ENCODE peak calls at places on chromosomes 12 and 14, in nine cellular contexts. One of them, this sample, is unnamed.
A peak's percentile ranks its signal among the peaks of the same experiment; 100 is the strongest.

GRCh38 chr12:62779488-62779887 is 155.5 kb downstream of the PPM1H start:
- DNase-seq in A549: no peak
- DNase-seq in heart left ventricle: no peak
- DNase-seq in stomach: no peak
- DNase-seq in spleen: no peak
- DNase-seq in H54: no peak
- DNase-seq in uterus: no peak
- DNase-seq in adrenal gland: no peak
- DNase-seq in tibial nerve: no peak
- DNase-seq in this sample: no peak

GRCh38 chr14:85444685-85445084 is 85.3 kb upstream of the FLRT2 start:
- DNase-seq in stomach: no peak
- DNase-seq in spleen: no peak
- DNase-seq in A549: no peak
- DNase-seq in adrenal gland: peak; percentile 17
- DNase-seq in uterus: no peak
- DNase-seq in H54: no peak
- DNase-seq in tibial nerve: no peak
- DNase-seq in heart left ventricle: peak; percentile 34
- DNase-seq in this sample: no peak

GRCh38 chr12:34600592-34601462 is 578.5 kb downstream of the ALG10 start:
- DNase-seq in stomach: no peak
- DNase-seq in A549: no peak
- DNase-seq in spleen: peak; percentile 21
- DNase-seq in uterus: peak; percentile 5
- DNase-seq in H54: no peak
- DNase-seq in heart left ventricle: no peak
- DNase-seq in adrenal gland: no peak
- DNase-seq in tibial nerve: no peak
- DNase-seq in this sample: no peak

GRCh38 chr12:120234643-120235368 is 30.7 kb downstream of the PXN start:
- DNase-seq in H54: peak; percentile 60
- DNase-seq in adrenal gland: peak; percentile 87
- DNase-seq in tibial nerve: peak; percentile 87
- DNase-seq in heart left ventricle: peak; percentile 95
- DNase-seq in stomach: peak; percentile 73
- DNase-seq in spleen: peak; percentile 85
- DNase-seq in uterus: peak; percentile 88
- DNase-seq in A549: peak; percentile 96
- DNase-seq in this sample: no peak

GRCh38 chr12:2393016-2393415 is 340.2 kb downstream of the CACNA1C start:
- DNase-seq in tibial nerve: no peak
- DNase-seq in spleen: no peak
- DNase-seq in adrenal gland: no peak
- DNase-seq in heart left ventricle: no peak
- DNase-seq in A549: no peak
- DNase-seq in stomach: no peak
- DNase-seq in uterus: no peak
- DNase-seq in H54: no peak
- DNase-seq in this sample: no peak

GRCh38 chr12:51960890-51961289 is 9.4 kb downstream of the ACVR1B start:
- DNase-seq in tibial nerve: no peak
- DNase-seq in stomach: no peak
- DNase-seq in adrenal gland: no peak
- DNase-seq in heart left ventricle: no peak
- DNase-seq in A549: no peak
- DNase-seq in spleen: no peak
- DNase-seq in uterus: no peak
- DNase-seq in H54: no peak
- DNase-seq in this sample: no peak

GRCh38 chr12:13000935-13001724 is 1.1 kb upstream of the HEBP1 start:
- DNase-seq in spleen: peak; percentile 92
- DNase-seq in A549: peak; percentile 68
- DNase-seq in adrenal gland: peak; percentile 56
- DNase-seq in stomach: peak; percentile 51
- DNase-seq in tibial nerve: no peak
- DNase-seq in H54: peak; percentile 54
- DNase-seq in uterus: peak; percentile 61
- DNase-seq in heart left ventricle: peak; percentile 40
- DNase-seq in this sample: peak; percentile 48

GRCh38 chr14:90551070-90551704 is 154.4 kb downstream of the CALM1 start:
- DNase-seq in A549: no peak
- DNase-seq in adrenal gland: no peak
- DNase-seq in uterus: no peak
- DNase-seq in H54: no peak
- DNase-seq in heart left ventricle: no peak
- DNase-seq in stomach: no peak
- DNase-seq in spleen: peak; percentile 41
- DNase-seq in tibial nerve: no peak
- DNase-seq in this sample: no peak

GRCh38 chr14:77128414-77128891 is 13.1 kb downstream of the ZDHHC22 start:
- DNase-seq in heart left ventricle: no peak
- DNase-seq in H54: no peak
- DNase-seq in adrenal gland: no peak
- DNase-seq in tibial nerve: no peak
- DNase-seq in uterus: no peak
- DNase-seq in A549: no peak
- DNase-seq in stomach: no peak
- DNase-seq in spleen: no peak
- DNase-seq in this sample: no peak

GRCh38 chr12:69415471-69416275 is 54.5 kb upstream of the FRS2 start:
- DNase-seq in adrenal gland: peak; percentile 38
- DNase-seq in spleen: no peak
- DNase-seq in uterus: peak; percentile 65
- DNase-seq in stomach: peak; percentile 50
- DNase-seq in heart left ventricle: peak; percentile 54
- DNase-seq in tibial nerve: peak; percentile 80
- DNase-seq in H54: peak; percentile 38
- DNase-seq in A549: peak; percentile 69
- DNase-seq in this sample: no peak

GRCh38 chr14:104821229-104821945 is 20.5 kb downstream of the ZBTB42 start:
- DNase-seq in A549: no peak
- DNase-seq in uterus: peak; percentile 11
- DNase-seq in spleen: peak; percentile 75
- DNase-seq in tibial nerve: no peak
- DNase-seq in stomach: no peak
- DNase-seq in heart left ventricle: no peak
- DNase-seq in adrenal gland: no peak
- DNase-seq in H54: no peak
- DNase-seq in this sample: no peak

GRCh38 chr12:87157791-87158190 is 871.4 kb downstream of the C12orf50 start:
- DNase-seq in heart left ventricle: no peak
- DNase-seq in H54: peak; percentile 13
- DNase-seq in tibial nerve: no peak
- DNase-seq in uterus: no peak
- DNase-seq in stomach: no peak
- DNase-seq in adrenal gland: no peak
- DNase-seq in A549: peak; percentile 85
- DNase-seq in spleen: peak; percentile 34
- DNase-seq in this sample: no peak

GRCh38 chr14:103994535-103995184 is 52.3 kb upstream of the RD3L start:
- DNase-seq in adrenal gland: no peak
- DNase-seq in uterus: no peak
- DNase-seq in A549: no peak
- DNase-seq in H54: no peak
- DNase-seq in heart left ventricle: no peak
- DNase-seq in spleen: no peak
- DNase-seq in tibial nerve: no peak
- DNase-seq in stomach: no peak
- DNase-seq in this sample: no peak

GRCh38 chr12:89709994-89710872 is 1.6 kb upstream of the ATP2B1 start:
- DNase-seq in H54: peak; percentile 22
- DNase-seq in spleen: no peak
- DNase-seq in tibial nerve: peak; percentile 36
- DNase-seq in stomach: peak; percentile 52
- DNase-seq in heart left ventricle: no peak
- DNase-seq in A549: no peak
- DNase-seq in adrenal gland: peak; percentile 61
- DNase-seq in uterus: peak; percentile 55
- DNase-seq in this sample: no peak

GRCh38 chr12:122422769-122423257 is 344 bp upstream of the CLIP1 start:
- DNase-seq in tibial nerve: no peak
- DNase-seq in stomach: no peak
- DNase-seq in H54: peak; percentile 36
- DNase-seq in A549: peak; percentile 76
- DNase-seq in uterus: peak; percentile 31
- DNase-seq in heart left ventricle: peak; percentile 39
- DNase-seq in adrenal gland: peak; percentile 47
- DNase-seq in spleen: no peak
- DNase-seq in this sample: no peak

GRCh38 chr12:26630546-26631027 is 202.4 kb downstream of the ITPR2 start:
- DNase-seq in A549: peak; percentile 18
- DNase-seq in spleen: no peak
- DNase-seq in heart left ventricle: no peak
- DNase-seq in uterus: peak; percentile 34
- DNase-seq in tibial nerve: no peak
- DNase-seq in H54: peak; percentile 14
- DNase-seq in stomach: no peak
- DNase-seq in adrenal gland: peak; percentile 55
- DNase-seq in this sample: no peak
- TF ChIP-seq POLR2A in A549: no peak
- TF ChIP-seq POLR2A in spleen: no peak
- TF ChIP-seq POLR2A in heart left ventricle: no peak
- TF ChIP-seq POLR2A in uterus: no peak
- TF ChIP-seq POLR2A in tibial nerve: no peak
- TF ChIP-seq POLR2A in H54: no peak
- TF ChIP-seq POLR2A in stomach: no peak
- TF ChIP-seq POLR2A in adrenal gland: no peak
- TF ChIP-seq POLR2A in this sample: no peak

GRCh38 chr14:67619446-67620216 is at the start of gene ARG2:
- DNase-seq in H54: peak; percentile 81
- DNase-seq in adrenal gland: peak; percentile 99
- DNase-seq in stomach: peak; percentile 100
- DNase-seq in A549: peak; percentile 96
- DNase-seq in spleen: peak; percentile 100
- DNase-seq in tibial nerve: peak; percentile 95
- DNase-seq in uterus: peak; percentile 98
- DNase-seq in heart left ventricle: peak; percentile 98
- DNase-seq in this sample: peak; percentile 82
- TF ChIP-seq POLR2A in H54: no peak
- TF ChIP-seq POLR2A in adrenal gland: peak; percentile 76
- TF ChIP-seq POLR2A in stomach: peak; percentile 51
- TF ChIP-seq POLR2A in A549: no peak
- TF ChIP-seq POLR2A in spleen: no peak
- TF ChIP-seq POLR2A in tibial nerve: peak; percentile 53
- TF ChIP-seq POLR2A in uterus: peak; percentile 71
- TF ChIP-seq POLR2A in heart left ventricle: no peak
- TF ChIP-seq POLR2A in this sample: no peak

GRCh38 chr14:67816326-67817009 is at the start of gene ZFYVE26:
- DNase-seq in spleen: peak; percentile 95
- DNase-seq in H54: peak; percentile 74
- DNase-seq in uterus: peak; percentile 95
- DNase-seq in heart left ventricle: peak; percentile 93
- DNase-seq in stomach: peak; percentile 92
- DNase-seq in adrenal gland: peak; percentile 93
- DNase-seq in A549: peak; percentile 96
- DNase-seq in tibial nerve: peak; percentile 96
- DNase-seq in this sample: peak; percentile 64
- TF ChIP-seq POLR2A in spleen: no peak
- TF ChIP-seq POLR2A in H54: peak; percentile 7
- TF ChIP-seq POLR2A in uterus: peak; percentile 39
- TF ChIP-seq POLR2A in heart left ventricle: no peak
- TF ChIP-seq POLR2A in stomach: no peak
- TF ChIP-seq POLR2A in adrenal gland: no peak
- TF ChIP-seq POLR2A in A549: peak; percentile 54
- TF ChIP-seq POLR2A in tibial nerve: peak; percentile 16
- TF ChIP-seq POLR2A in this sample: peak; percentile 40

GRCh38 chr14:94077111-94077821 is 3.7 kb downstream of the DDX24 start:
- DNase-seq in heart left ventricle: no peak
- DNase-seq in adrenal gland: no peak
- DNase-seq in H54: no peak
- DNase-seq in uterus: no peak
- DNase-seq in tibial nerve: no peak
- DNase-seq in stomach: no peak
- DNase-seq in A549: no peak
- DNase-seq in spleen: no peak
- DNase-seq in this sample: no peak

GRCh38 chr14:94079891-94080605 is 954 bp downstream of the DDX24 start:
- DNase-seq in uterus: no peak
- DNase-seq in heart left ventricle: no peak
- DNase-seq in tibial nerve: no peak
- DNase-seq in adrenal gland: no peak
- DNase-seq in H54: no peak
- DNase-seq in stomach: no peak
- DNase-seq in spleen: no peak
- DNase-seq in A549: no peak
- DNase-seq in this sample: no peak

GRCh38 chr14:94081386-94081820 is 293 bp downstream of the IFI27L1 start:
- DNase-seq in A549: no peak
- DNase-seq in tibial nerve: no peak
- DNase-seq in adrenal gland: no peak
- DNase-seq in heart left ventricle: no peak
- DNase-seq in H54: no peak
- DNase-seq in uterus: no peak
- DNase-seq in spleen: no peak
- DNase-seq in stomach: no peak
- DNase-seq in this sample: no peak

GRCh38 chr14:94077823-94078222 is 3.2 kb downstream of the DDX24 start:
- DNase-seq in spleen: no peak
- DNase-seq in heart left ventricle: no peak
- DNase-seq in stomach: no peak
- DNase-seq in adrenal gland: no peak
- DNase-seq in A549: no peak
- DNase-seq in tibial nerve: no peak
- DNase-seq in H54: no peak
- DNase-seq in uterus: no peak
- DNase-seq in this sample: no peak

DNA sequence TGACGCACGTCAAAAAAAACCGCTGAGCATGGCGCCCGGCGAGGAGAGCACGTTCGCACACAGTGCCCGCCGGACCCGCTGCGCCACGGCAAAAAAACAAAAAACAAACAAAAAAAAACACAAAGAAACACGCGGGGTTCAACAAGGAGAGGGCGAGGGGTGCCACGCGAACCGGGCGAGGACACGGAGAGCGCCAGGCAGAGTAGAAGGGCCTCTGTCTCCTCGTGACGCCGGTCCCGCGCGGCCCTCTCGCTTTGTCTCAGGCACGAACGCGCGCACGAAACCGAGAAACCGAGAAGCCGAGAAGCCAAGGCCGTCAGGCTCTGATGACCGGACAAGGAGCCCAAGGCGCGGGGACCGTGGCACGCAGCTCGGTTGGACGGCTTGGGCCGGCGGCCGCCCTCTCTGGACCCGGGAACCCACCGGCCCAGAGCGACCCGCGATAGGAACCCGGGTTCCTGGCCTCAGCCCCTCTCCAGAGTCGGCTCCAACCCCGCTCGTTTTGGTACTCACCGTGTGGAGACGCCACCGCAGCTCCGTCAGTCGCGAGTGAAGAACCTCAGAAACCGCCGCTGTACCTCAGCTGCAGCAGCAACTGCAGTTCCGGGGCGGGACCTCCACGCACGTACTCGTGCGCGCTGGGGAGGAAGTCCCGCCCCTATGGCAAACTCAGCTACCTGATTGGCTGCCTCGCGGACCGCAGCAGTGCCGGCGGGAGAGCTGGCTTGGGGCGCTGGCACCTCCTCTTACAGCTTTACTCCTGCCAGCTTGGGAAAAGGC is at the start of the genes DDX24 and IFI27L1:
- DNase-seq in spleen: peak; percentile 99
- DNase-seq in tibial nerve: peak; percentile 94
- DNase-seq in stomach: peak; percentile 98
- DNase-seq in adrenal gland: peak; percentile 98
- DNase-seq in uterus: peak; percentile 97
- DNase-seq in H54: peak; percentile 91
- DNase-seq in heart left ventricle: peak; percentile 98
- DNase-seq in A549: peak; percentile 93
- DNase-seq in this sample: peak; percentile 92
- TF ChIP-seq POLR2A in spleen: peak; percentile 88
- TF ChIP-seq POLR2A in tibial nerve: peak; percentile 84
- TF ChIP-seq POLR2A in stomach: peak; percentile 93
- TF ChIP-seq POLR2A in adrenal gland: peak; percentile 97
- TF ChIP-seq POLR2A in uterus: peak; percentile 97
- TF ChIP-seq POLR2A in H54: peak; percentile 90
- TF ChIP-seq POLR2A in heart left ventricle: peak; percentile 89
- TF ChIP-seq POLR2A in A549: peak; percentile 86
- TF ChIP-seq POLR2A in this sample: peak; percentile 91